ENCODE peak calls at places on chromosomes 7 and 10, in five cellular contexts. X, D, H, M and V are unnamed samples.

GRCh38 chr10:104331208-104331838 is 6.9 kb downstream of the ITPRIP start:
- DNase-seq in X (no peak), D (peak; percentile 67), H (no peak), M (peak; percentile 43), V (peak; percentile 81)

GRCh38 chr10:85604884-85605283 is 761.7 kb downstream of the GRID1 start:
- DNase-seq in X (no peak), D (no peak), H (no peak), M (no peak), V (no peak)

GRCh38 chr10:11525503-11525902 is 85.9 kb downstream of the USP6NL start:
- DNase-seq in X (no peak), D (no peak), H (no peak), M (no peak), V (peak; percentile 69)

GRCh38 chr7:100152404-100152803 is 3.7 kb downstream of the LAMTOR4 start:
- DNase-seq in X (no peak), D (no peak), H (no peak), M (no peak), V (no peak)

GRCh38 chr7:127792528-127793342 is 140.7 kb downstream of the SND1 start:
- DNase-seq in X (no peak), D (no peak), H (no peak), M (peak; percentile 31), V (no peak)

GRCh38 chr7:1713502-1714484 is 43.7 kb downstream of the ELFN1 start:
- DNase-seq in X (no peak), D (no peak), H (no peak), M (no peak), V (no peak)

GRCh38 chr7:44796034-44796503 is 412 bp upstream of the PPIA start:
- DNase-seq in X (peak; percentile 53), D (peak; percentile 45), H (no peak), M (peak; percentile 51), V (peak; percentile 39)

GRCh38 chr10:104689105-104689504 is 48.0 kb downstream of the SORCS3 start:
- DNase-seq in X (no peak), D (no peak), H (no peak), M (no peak), V (no peak)

GRCh38 chr10:131311661-131312260 is at the start of gene TCERG1L:
- DNase-seq in X (no peak), D (no peak), H (no peak), M (no peak), V (no peak)

GRCh38 chr10:78543749-78544446 is 510.2 kb downstream of the RPS24 start:
- DNase-seq in X (peak; percentile 34), D (peak; percentile 20), H (peak; percentile 62), M (no peak), V (peak; percentile 97)

GRCh38 chr7:40706829-40707228 is 572.0 kb downstream of the SUGCT start:
- DNase-seq in X (no peak), D (no peak), H (no peak), M (no peak), V (no peak)

GRCh38 chr7:129855234-129855673 is 97.5 kb downstream of the UBE2H start:
- DNase-seq in X (no peak), D (peak; percentile 94), H (no peak), M (peak; percentile 92), V (peak; percentile 97)

GRCh38 chr10:116155191-116155590 is 117.8 kb downstream of the GFRA1 start:
- DNase-seq in X (no peak), D (no peak), H (no peak), M (no peak), V (no peak)

GRCh38 chr10:71769279-71769823 is 4.0 kb downstream of the VSIR start:
- DNase-seq in X (no peak), D (peak; percentile 18), H (no peak), M (peak; percentile 44), V (no peak)

GRCh38 chr10:15472431-15473400 is 101.6 kb upstream of the FAM171A1 start:
- DNase-seq in X (no peak), D (no peak), H (no peak), M (no peak), V (peak; percentile 74)

GRCh38 chr10:93413252-93413689 is 68.9 kb downstream of the MYOF start:
- DNase-seq in X (no peak), D (no peak), H (no peak), M (no peak), V (no peak)